ENCODE peak calls at places on chromosomes 2 and 18, in seven cellular contexts. V, Y, X, C, M, U and W are unnamed samples.

GRCh38 chr2:4174796-4175195 is 471.4 kb downstream of the DCDC2C start:
- DNase-seq in U (no peak), C (no peak), X (no peak), Y (no peak), V (no peak), M (no peak), W (no peak)

GRCh38 chr2:104413890-104414289 is 440.0 kb upstream of the POU3F3 start:
- DNase-seq in X (no peak), Y (no peak), V (no peak), U (no peak), M (no peak), C (no peak), W (no peak)

GRCh38 chr18:57333941-57334340 is 18.4 kb upstream of the ST8SIA3 start:
- DNase-seq in M (no peak), V (peak), Y (no peak), U (no peak), C (no peak), X (no peak), W (no peak)

GRCh38 chr2:190318931-190319556 is 582 bp downstream of the HIBCH start:
- DNase-seq in C (no peak), Y (no peak), U (peak), X (no peak), M (no peak), V (no peak), W (no peak)

GRCh38 chr2:97761192-97761591 is 47.8 kb downstream of the ZAP70 start:
- DNase-seq in X (no peak), V (no peak), M (no peak), Y (no peak), U (no peak), C (no peak), W (no peak)

GRCh38 chr18:23053756-23054457 is 81.4 kb upstream of the CABLES1 start:
- DNase-seq in X (peak), Y (no peak), M (no peak), U (peak), C (peak), V (peak), W (no peak)

GRCh38 chr2:152448621-152449020 is 113.6 kb downstream of the FMNL2 start:
- DNase-seq in X (no peak), C (no peak), U (no peak), M (no peak), V (no peak), Y (no peak), W (no peak)

GRCh38 chr2:121185111-121185510 is 99.9 kb downstream of the TFCP2L1 start:
- DNase-seq in C (no peak), M (no peak), V (no peak), Y (no peak), U (no peak), X (no peak), W (no peak)

GRCh38 chr18:2970762-2971659 is 41.9 kb downstream of the LPIN2 start:
- DNase-seq in U (no peak), Y (no peak), C (no peak), V (peak), M (no peak), X (no peak), W (no peak)

GRCh38 chr2:164840930-164841718 is 499 bp downstream of the COBLL1 start:
- DNase-seq in V (peak), C (peak), Y (peak), U (peak), X (peak), M (peak), W (no peak)

GRCh38 chr18:63322908-63323634 is 3.5 kb upstream of the BCL2 start:
- DNase-seq in M (no peak), C (peak), X (peak), V (peak), U (peak), Y (peak), W (peak)

GRCh38 chr2:23497063-23497462 is 112.1 kb downstream of the KLHL29 start:
- DNase-seq in U (peak), Y (no peak), X (peak), V (peak), C (peak), M (no peak), W (no peak)

GRCh38 chr2:100234141-100234540 is 88.2 kb downstream of the LONRF2 start:
- DNase-seq in M (no peak), Y (no peak), C (peak), V (no peak), X (no peak), U (peak), W (no peak)

GRCh38 chr2:218418717-218419458 is at the start of gene VIL1:
- DNase-seq in U (no peak), V (no peak), Y (no peak), X (no peak), C (no peak), M (no peak), W (no peak)

GRCh38 chr2:135798762-135799161 is 38.2 kb downstream of the LCT start:
- DNase-seq in X (peak), U (no peak), M (no peak), V (no peak), C (no peak), Y (no peak), W (no peak)

GRCh38 chr18:47075098-47075883 is 39.9 kb upstream of the ELOA2 start:
- DNase-seq in V (no peak), U (peak), Y (no peak), C (peak), M (no peak), X (peak), W (peak)

GRCh38 chr2:36277876-36278523 is 77.6 kb upstream of the CRIM1 start:
- DNase-seq in C (no peak), M (no peak), X (no peak), Y (no peak), V (no peak), U (no peak), W (no peak)

GRCh38 chr2:234496835-234497591 is at the start of gene ARL4C:
- DNase-seq in X (peak), Y (peak), U (peak), C (peak), V (no peak), M (peak), W (no peak)

GRCh38 chr2:175253871-175254270 is 72.4 kb upstream of the ATP5MC3 start:
- DNase-seq in M (no peak), C (no peak), X (no peak), U (no peak), Y (no peak), V (no peak), W (no peak)

GRCh38 chr2:145652992-145653545 is 1133.2 kb upstream of the ZEB2 start:
- DNase-seq in Y (no peak), X (peak), M (no peak), C (peak), V (peak), U (peak), W (peak)

GRCh38 chr2:226423498-226423960 is 376.1 kb downstream of the IRS1 start:
- DNase-seq in X (no peak), Y (no peak), V (peak), M (no peak), C (no peak), U (no peak), W (no peak)
- H3K4me3 ChIP-seq in X (no peak), Y (no peak), V (peak), M (no peak), C (no peak), U (no peak), W (no peak)

GRCh38 chr18:11488175-11488574 is 121.2 kb upstream of the SLC35G4 start:
- DNase-seq in C (peak), X (peak), U (peak), V (no peak), M (no peak), Y (no peak), W (no peak)
- TF ChIP-seq CTCF in C (no peak), X (peak), U (no peak), V (no peak), M (no peak), Y (no peak), W (no peak)

GRCh38 chr2:203016716-203017115 is 2.0 kb downstream of the NBEAL1 start:
- DNase-seq in Y (no peak), C (no peak), M (no peak), V (no peak), X (no peak), U (no peak), W (no peak)
- H3K4me3 ChIP-seq in Y (peak), C (peak), M (peak), V (no peak), X (peak), U (peak), W (peak)

GRCh38 chr2:231685349-231686191 is 22.8 kb upstream of the PTMA start:
- DNase-seq in V (peak), M (no peak), C (no peak), X (no peak), U (no peak), Y (no peak), W (no peak)
- TF ChIP-seq CTCF in V (peak), M (no peak), C (peak), X (peak), U (peak), Y (no peak), W (no peak)

GRCh38 chr2:159926695-159927094 is 128.7 kb upstream of the CD302 start:
- DNase-seq in X (no peak), Y (no peak), U (no peak), V (no peak), C (no peak), M (no peak), W (no peak)

GRCh38 chr2:159922563-159922962 is 124.6 kb upstream of the CD302 start:
- DNase-seq in C (no peak), X (no peak), V (no peak), M (no peak), U (peak), Y (no peak), W (no peak)

GRCh38 chr2:159925975-159926374 is 128.0 kb upstream of the CD302 start:
- DNase-seq in V (no peak), X (no peak), U (no peak), M (no peak), C (no peak), Y (no peak), W (no peak)

GRCh38 chr2:159921752-159922404 is 123.9 kb upstream of the CD302 start:
- DNase-seq in C (peak), U (peak), M (peak), Y (peak), V (peak), X (peak), W (no peak)
- H3K4me3 ChIP-seq in C (no peak), U (no peak), M (no peak), Y (no peak), V (no peak), X (no peak), W (no peak)